ENCODE peak calls at places on chromosomes 11 and 22, in six cellular contexts. O is tibial nerve, S is transverse colon, A is A549, N is HepG2, Z is GM12891. U is an unnamed sample.

GRCh38 chr11:44861829-44862545 is 88.7 kb downstream of the TP53I11 start:
- DNase-seq in O (peak), Z (peak), S (peak), A (peak), N (peak), U (peak)

GRCh38 chr11:93528757-93529639 is 14.2 kb downstream of the SMCO4 start:
- DNase-seq in Z (no peak), S (no peak), A (no peak), O (peak), N (no peak), U (no peak)

GRCh38 chr11:20038969-20039368 is 121.3 kb downstream of the DBX1 start:
- DNase-seq in A (no peak), S (no peak), O (no peak), Z (no peak), N (no peak), U (no peak)

GRCh38 chr11:8807544-8808225 is 103.3 kb upstream of the AKIP1 start:
- DNase-seq in O (peak), N (no peak), Z (no peak), S (peak), A (no peak), U (peak)

GRCh38 chr11:68076371-68077042 is 37.7 kb downstream of the TCIRG1 start:
- DNase-seq in N (peak), Z (no peak), O (no peak), A (no peak), S (no peak), U (no peak)

GRCh38 chr11:61626580-61627380 is 45.9 kb upstream of the SYT7 start:
- DNase-seq in O (no peak), A (no peak), Z (no peak), N (peak), S (peak), U (no peak)

GRCh38 chr22:41257696-41258095 is 17.0 kb upstream of the CHADL start:
- DNase-seq in O (no peak), S (no peak), Z (no peak), A (no peak), N (no peak), U (no peak)

GRCh38 chr11:113505541-113506375 is 30.6 kb upstream of the DRD2 start:
- DNase-seq in A (peak), S (no peak), Z (no peak), N (peak), O (peak), U (peak)

GRCh38 chr22:29126670-29127069 is 53.8 kb downstream of the KREMEN1 start:
- DNase-seq in S (no peak), O (no peak), A (no peak), N (peak), Z (no peak), U (no peak)

GRCh38 chr11:117191680-117192400 is 7.3 kb upstream of the TAGLN start:
- DNase-seq in A (no peak), N (no peak), Z (no peak), S (no peak), O (no peak), U (no peak)

GRCh38 chr22:17972385-17973181 is 51.8 kb downstream of the MICAL3 start:
- DNase-seq in S (no peak), O (no peak), Z (no peak), N (peak), A (peak), U (peak)

GRCh38 chr11:116424615-116425261 is 348.0 kb downstream of the BUD13 start:
- DNase-seq in S (no peak), Z (no peak), N (peak), A (no peak), O (no peak), U (no peak)

GRCh38 chr22:27344546-27344945 is 457.0 kb downstream of the MN1 start:
- DNase-seq in Z (no peak), A (no peak), O (no peak), N (no peak), S (no peak), U (no peak)

GRCh38 chr11:125593113-125593761 is 585 bp downstream of the STT3A start:
- DNase-seq in Z (no peak), O (no peak), N (peak), S (peak), A (peak), U (peak)

GRCh38 chr11:19060629-19061028 is at the start of gene MRGPRX2:
- DNase-seq in S (no peak), O (no peak), A (no peak), N (no peak), Z (no peak), U (no peak)

GRCh38 chr22:22886546-22886945 is 1.1 kb upstream of the IGLL5 start:
- DNase-seq in O (no peak), N (no peak), S (no peak), A (no peak), Z (no peak), U (no peak)

GRCh38 chr22:43150731-43151206 is 590 bp upstream of the TSPO start:
- DNase-seq in Z (no peak), A (no peak), O (no peak), S (no peak), N (no peak), U (no peak)

GRCh38 chr22:43152001-43152354 is 619 bp downstream of the TSPO start:
- DNase-seq in A (no peak), N (no peak), O (no peak), S (no peak), Z (no peak), U (no peak)

GRCh38 chr22:43151251-43152000 is at the start of gene TSPO:
- DNase-seq in Z (no peak), O (peak), S (peak), A (peak), N (no peak), U (peak)

GRCh38 chr22:43153916-43154315 is 2.6 kb downstream of the TSPO start:
- DNase-seq in Z (no peak), A (no peak), N (no peak), O (no peak), S (no peak), U (no peak)

GRCh38 chr22:43152355-43153071 is 1.2 kb downstream of the TSPO start:
- DNase-seq in A (peak), N (no peak), O (peak), Z (no peak), S (peak), U (peak)
- TF ChIP-seq POLR2A in A (no peak), N (no peak), O (peak), Z (no peak), S (peak), U (peak)

GRCh38 chr11:84899740-84900139 is 727.4 kb downstream of the DLG2 start:
- DNase-seq in O (no peak), S (no peak), A (peak), N (peak), Z (no peak), U (no peak)
- TF ChIP-seq POLR2A in O (no peak), S (no peak), A (no peak), N (no peak), Z (no peak), U (no peak)

GRCh38 chr22:20141186-20142077 is 9.4 kb downstream of the CCDC188 start:
- DNase-seq in O (no peak), N (no peak), Z (no peak), A (no peak), S (no peak), U (no peak)
- TF ChIP-seq POLR2A in O (no peak), N (no peak), Z (no peak), A (no peak), S (no peak), U (no peak)

DNA sequence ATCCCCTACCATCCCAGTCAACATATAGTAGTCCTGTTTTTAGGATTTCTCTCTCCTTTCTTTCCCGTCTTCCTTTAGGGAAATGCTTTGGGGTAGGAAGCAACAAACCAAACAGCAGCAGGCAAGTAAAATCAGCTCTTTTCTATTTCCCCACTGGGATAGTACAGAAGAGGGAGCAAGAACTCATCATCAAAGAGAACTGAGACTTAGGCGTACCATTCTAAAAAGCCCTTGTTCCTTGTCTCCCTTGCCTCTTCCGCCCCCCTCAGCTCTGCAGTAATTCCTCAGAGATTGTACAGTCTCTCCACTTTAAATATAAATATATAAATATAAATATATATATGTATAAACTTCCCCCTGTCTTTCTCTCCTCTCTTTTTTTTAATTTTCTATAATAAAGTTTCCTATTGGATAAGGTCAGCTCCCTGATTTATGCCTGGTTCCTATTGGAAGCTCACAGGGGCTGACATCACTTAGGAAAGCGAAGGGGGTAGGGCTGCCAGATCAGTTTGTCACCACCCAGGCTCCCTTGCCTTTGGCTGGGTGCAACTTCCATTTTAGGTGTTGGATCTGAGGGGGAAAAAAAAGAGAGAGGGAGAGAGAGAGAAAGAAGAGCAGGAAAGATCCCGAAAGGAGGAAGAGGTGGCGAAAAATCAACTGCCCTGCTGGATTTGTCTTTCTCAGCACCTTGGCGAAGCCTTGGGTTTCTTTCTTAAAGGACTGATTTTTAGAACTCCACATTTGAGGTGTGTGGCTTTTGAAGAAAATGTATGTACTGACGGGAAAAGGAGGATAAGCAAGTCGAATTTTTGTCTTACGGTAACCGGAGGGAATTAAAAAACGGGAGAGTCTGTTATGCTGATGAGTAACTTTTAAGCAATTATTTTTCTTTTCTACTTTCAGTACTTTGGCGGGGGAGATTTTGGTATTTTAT is at the start of gene CTNND1:
- DNase-seq in Z (peak), O (peak), N (peak), S (peak), A (peak), U (peak)
- TF ChIP-seq POLR2A in Z (peak), O (peak), N (peak), S (peak), A (peak), U (peak)

DNA sequence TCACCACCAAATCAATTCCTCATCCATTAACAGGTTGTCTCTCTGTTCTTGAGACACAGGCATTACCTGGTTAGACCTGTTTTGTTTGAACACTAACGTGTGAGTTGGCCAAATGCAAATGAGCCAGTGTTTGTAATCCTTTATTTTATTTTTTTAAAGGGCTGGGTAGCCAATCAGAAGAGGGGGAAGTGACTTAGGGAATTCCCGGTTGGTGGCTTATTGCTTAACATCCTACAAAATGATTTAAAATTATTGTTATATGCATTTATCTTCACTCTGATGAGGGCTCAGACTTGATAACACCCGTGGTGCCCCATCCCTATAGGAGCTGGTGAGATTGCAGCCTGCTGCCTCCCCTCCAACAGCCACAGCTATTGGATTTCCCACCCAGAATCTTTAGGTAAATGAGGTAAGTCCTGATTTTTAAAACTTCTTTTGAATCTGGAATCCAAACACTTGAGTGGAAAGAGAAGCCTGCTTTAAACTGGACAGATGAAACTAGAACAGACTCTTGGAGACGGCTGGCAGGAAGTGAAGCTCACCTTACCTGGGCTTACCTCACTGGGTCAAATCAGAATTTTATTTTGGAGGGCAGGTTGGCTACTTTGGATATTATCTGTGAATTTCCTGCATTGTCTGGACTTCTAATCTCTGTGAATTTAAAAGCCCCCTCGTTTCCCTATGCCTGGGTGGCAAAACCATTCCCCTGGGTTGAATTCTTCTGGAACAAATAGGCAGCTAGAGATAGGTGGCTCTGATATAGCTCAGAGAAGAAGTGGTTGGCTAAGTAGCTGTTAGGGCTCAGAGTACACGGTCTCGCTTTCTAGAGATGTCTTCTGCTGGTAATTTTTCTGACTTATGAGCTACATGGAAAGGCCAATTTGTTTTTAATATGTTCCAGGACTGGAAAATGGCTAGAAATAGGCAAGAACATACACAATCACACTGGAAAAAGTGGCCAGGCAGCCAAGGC is at the start of gene EHF:
- DNase-seq in Z (no peak), O (no peak), S (peak), A (no peak), N (no peak), U (no peak)
- TF ChIP-seq POLR2A in Z (no peak), O (no peak), S (peak), A (no peak), N (no peak), U (no peak)

DNA sequence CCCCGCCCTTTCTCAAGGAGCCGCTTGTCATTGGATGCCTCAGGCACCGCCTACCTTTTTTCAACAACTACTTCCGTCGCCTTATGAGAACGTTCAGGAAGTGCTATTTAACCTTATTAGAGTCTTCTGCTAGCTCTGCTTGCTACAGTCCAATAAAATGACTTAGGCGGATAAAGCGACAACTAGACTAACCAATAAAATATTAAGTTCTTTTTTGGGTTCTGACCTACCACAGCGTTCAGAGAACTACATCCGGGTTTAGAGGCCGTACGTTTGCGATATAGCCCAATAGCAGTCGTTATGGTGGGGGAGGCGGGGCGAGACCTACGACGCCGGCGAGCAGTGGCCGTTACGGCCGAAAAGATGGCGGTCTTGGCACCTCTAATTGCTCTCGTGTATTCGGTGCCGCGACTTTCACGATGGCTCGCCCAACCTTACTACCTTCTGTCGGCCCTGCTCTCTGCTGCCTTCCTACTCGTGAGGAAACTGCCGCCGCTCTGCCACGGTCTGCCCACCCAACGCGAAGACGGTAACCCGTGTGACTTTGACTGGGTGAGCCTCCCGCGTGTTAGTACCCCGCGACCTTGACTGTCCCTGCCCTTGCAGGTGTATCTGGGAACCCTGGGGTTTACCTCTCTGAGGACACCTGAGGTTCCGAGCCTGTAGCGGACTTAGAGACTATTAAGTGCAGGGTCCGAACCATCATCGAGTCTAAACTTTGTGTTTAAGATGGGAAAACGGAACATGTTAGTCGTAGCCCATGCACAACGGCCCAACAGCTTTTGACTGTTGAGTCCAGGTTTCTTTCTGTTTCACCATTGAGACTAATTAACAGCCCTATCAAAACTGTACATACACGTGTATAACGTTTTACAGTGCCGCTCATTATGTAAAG is at the start of gene TMX2:
- DNase-seq in S (peak), O (peak), A (peak), N (peak), Z (peak), U (peak)
- TF ChIP-seq POLR2A in S (peak), O (peak), A (peak), N (peak), Z (peak), U (peak)

U was measured in H54.